ENCODE peak calls at places on chromosomes 4 and X, in ten cellular contexts. One of them, this sample, is unnamed. For H3K36me3, the result is how much of the 10 kb centered on the place peaks cover.

GRCh38 chrX:35016051-35016450 is 73.5 kb downstream of the FAM47B start:
- DNase-seq in left ventricle myocardium inferior: no peak
- DNase-seq in neuronal stem cell: no peak
- DNase-seq in thyroid gland: no peak
- DNase-seq in HepG2: no peak
- DNase-seq in thoracic aorta: no peak
- DNase-seq in mammary epithelial cell: no peak
- DNase-seq in tibial artery: no peak
- DNase-seq in iPS DF 6.9: no peak
- DNase-seq in adrenal gland: no peak
- DNase-seq in this sample: no peak

GRCh38 chr4:144461906-144462305 is 184.1 kb upstream of the HHIP start:
- DNase-seq in HepG2: no peak
- DNase-seq in iPS DF 6.9: no peak
- DNase-seq in thyroid gland: no peak
- DNase-seq in mammary epithelial cell: no peak
- DNase-seq in adrenal gland: no peak
- DNase-seq in neuronal stem cell: no peak
- DNase-seq in tibial artery: no peak
- DNase-seq in thoracic aorta: no peak
- DNase-seq in left ventricle myocardium inferior: no peak
- DNase-seq in this sample: no peak

GRCh38 chr4:5708171-5708828 is at the start of gene EVC2:
- DNase-seq in neuronal stem cell: peak
- DNase-seq in tibial artery: peak
- DNase-seq in thoracic aorta: no peak
- DNase-seq in mammary epithelial cell: peak
- DNase-seq in HepG2: no peak
- DNase-seq in iPS DF 6.9: no peak
- DNase-seq in adrenal gland: no peak
- DNase-seq in thyroid gland: peak
- DNase-seq in left ventricle myocardium inferior: peak
- DNase-seq in this sample: no peak

GRCh38 chr4:114807759-114808404 is 209.3 kb downstream of the UGT8 start:
- DNase-seq in thyroid gland: no peak
- DNase-seq in adrenal gland: no peak
- DNase-seq in HepG2: peak
- DNase-seq in left ventricle myocardium inferior: no peak
- DNase-seq in thoracic aorta: no peak
- DNase-seq in neuronal stem cell: peak
- DNase-seq in tibial artery: no peak
- DNase-seq in iPS DF 6.9: peak
- DNase-seq in mammary epithelial cell: peak
- DNase-seq in this sample: peak

GRCh38 chr4:57034571-57034970 is 55.9 kb downstream of the POLR2B start:
- DNase-seq in left ventricle myocardium inferior: no peak
- DNase-seq in iPS DF 6.9: no peak
- DNase-seq in thoracic aorta: no peak
- DNase-seq in tibial artery: no peak
- DNase-seq in neuronal stem cell: no peak
- DNase-seq in adrenal gland: no peak
- DNase-seq in thyroid gland: no peak
- DNase-seq in mammary epithelial cell: no peak
- DNase-seq in HepG2: no peak
- DNase-seq in this sample: no peak

GRCh38 chr4:118120120-118120760 is 86.0 kb downstream of the NDST3 start:
- DNase-seq in tibial artery: no peak
- DNase-seq in adrenal gland: no peak
- DNase-seq in HepG2: no peak
- DNase-seq in thoracic aorta: no peak
- DNase-seq in mammary epithelial cell: no peak
- DNase-seq in thyroid gland: no peak
- DNase-seq in left ventricle myocardium inferior: no peak
- DNase-seq in iPS DF 6.9: no peak
- DNase-seq in neuronal stem cell: no peak
- DNase-seq in this sample: no peak

GRCh38 chr4:4880492-4880891 is 21.0 kb downstream of the MSX1 start:
- DNase-seq in iPS DF 6.9: no peak
- DNase-seq in thoracic aorta: no peak
- DNase-seq in adrenal gland: no peak
- DNase-seq in neuronal stem cell: no peak
- DNase-seq in HepG2: no peak
- DNase-seq in tibial artery: no peak
- DNase-seq in mammary epithelial cell: no peak
- DNase-seq in left ventricle myocardium inferior: no peak
- DNase-seq in thyroid gland: no peak
- DNase-seq in this sample: no peak

GRCh38 chrX:134782796-134783195 is 124.5 kb upstream of the PLAC1 start:
- DNase-seq in neuronal stem cell: no peak
- DNase-seq in left ventricle myocardium inferior: no peak
- DNase-seq in iPS DF 6.9: no peak
- DNase-seq in thoracic aorta: no peak
- DNase-seq in tibial artery: no peak
- DNase-seq in HepG2: no peak
- DNase-seq in adrenal gland: no peak
- DNase-seq in mammary epithelial cell: peak
- DNase-seq in thyroid gland: no peak
- DNase-seq in this sample: no peak

GRCh38 chrX:78125148-78125547 is 14.3 kb downstream of the TAF9B start:
- DNase-seq in thyroid gland: no peak
- DNase-seq in HepG2: no peak
- DNase-seq in mammary epithelial cell: no peak
- DNase-seq in neuronal stem cell: no peak
- DNase-seq in left ventricle myocardium inferior: no peak
- DNase-seq in thoracic aorta: no peak
- DNase-seq in tibial artery: no peak
- DNase-seq in adrenal gland: no peak
- DNase-seq in iPS DF 6.9: no peak
- DNase-seq in this sample: no peak

GRCh38 chrX:78123190-78123589 is 16.3 kb downstream of the TAF9B start:
- DNase-seq in mammary epithelial cell: peak
- DNase-seq in HepG2: no peak
- DNase-seq in iPS DF 6.9: no peak
- DNase-seq in thoracic aorta: no peak
- DNase-seq in tibial artery: no peak
- DNase-seq in thyroid gland: no peak
- DNase-seq in neuronal stem cell: no peak
- DNase-seq in left ventricle myocardium inferior: no peak
- DNase-seq in adrenal gland: no peak
- DNase-seq in this sample: peak

GRCh38 chrX:78119521-78120227 is 15.6 kb downstream of the PGK1 start:
- DNase-seq in HepG2: no peak
- DNase-seq in thoracic aorta: no peak
- DNase-seq in neuronal stem cell: no peak
- DNase-seq in mammary epithelial cell: no peak
- DNase-seq in thyroid gland: no peak
- DNase-seq in left ventricle myocardium inferior: no peak
- DNase-seq in tibial artery: no peak
- DNase-seq in iPS DF 6.9: no peak
- DNase-seq in adrenal gland: no peak
- DNase-seq in this sample: no peak

GRCh38 chrX:78129714-78130113 is 9.7 kb downstream of the TAF9B start:
- DNase-seq in iPS DF 6.9: no peak
- DNase-seq in mammary epithelial cell: no peak
- DNase-seq in neuronal stem cell: no peak
- DNase-seq in thyroid gland: no peak
- DNase-seq in adrenal gland: no peak
- DNase-seq in thoracic aorta: no peak
- DNase-seq in tibial artery: no peak
- DNase-seq in HepG2: no peak
- DNase-seq in left ventricle myocardium inferior: no peak
- DNase-seq in this sample: no peak

GRCh38 chrX:78124304-78124703 is 15.1 kb downstream of the TAF9B start:
- DNase-seq in iPS DF 6.9: no peak
- DNase-seq in thyroid gland: no peak
- DNase-seq in mammary epithelial cell: no peak
- DNase-seq in neuronal stem cell: no peak
- DNase-seq in left ventricle myocardium inferior: no peak
- DNase-seq in tibial artery: no peak
- DNase-seq in HepG2: no peak
- DNase-seq in thoracic aorta: no peak
- DNase-seq in adrenal gland: no peak
- DNase-seq in this sample: no peak
- H3K36me3 ChIP-seq in iPS DF 6.9: under half
- H3K36me3 ChIP-seq in thyroid gland: under half
- H3K36me3 ChIP-seq in mammary epithelial cell: under half
- H3K36me3 ChIP-seq in neuronal stem cell: under half
- H3K36me3 ChIP-seq in left ventricle myocardium inferior: half or more
- H3K36me3 ChIP-seq in tibial artery: under half
- H3K36me3 ChIP-seq in HepG2: under half
- H3K36me3 ChIP-seq in thoracic aorta: under half
- H3K36me3 ChIP-seq in adrenal gland: half or more
- H3K36me3 ChIP-seq in this sample: half or more

GRCh38 chrX:131826572-131826971 is 196.5 kb upstream of the STK26 start:
- DNase-seq in neuronal stem cell: no peak
- DNase-seq in adrenal gland: no peak
- DNase-seq in mammary epithelial cell: no peak
- DNase-seq in thyroid gland: no peak
- DNase-seq in iPS DF 6.9: no peak
- DNase-seq in HepG2: no peak
- DNase-seq in tibial artery: no peak
- DNase-seq in left ventricle myocardium inferior: no peak
- DNase-seq in thoracic aorta: no peak
- DNase-seq in this sample: no peak

GRCh38 chrX:131827935-131828334 is 195.2 kb upstream of the STK26 start:
- DNase-seq in adrenal gland: no peak
- DNase-seq in mammary epithelial cell: no peak
- DNase-seq in left ventricle myocardium inferior: no peak
- DNase-seq in thoracic aorta: no peak
- DNase-seq in thyroid gland: no peak
- DNase-seq in HepG2: no peak
- DNase-seq in iPS DF 6.9: no peak
- DNase-seq in neuronal stem cell: peak
- DNase-seq in tibial artery: no peak
- DNase-seq in this sample: no peak

GRCh38 chrX:131828482-131828881 is 194.6 kb upstream of the STK26 start:
- DNase-seq in thyroid gland: no peak
- DNase-seq in HepG2: no peak
- DNase-seq in neuronal stem cell: no peak
- DNase-seq in thoracic aorta: no peak
- DNase-seq in left ventricle myocardium inferior: no peak
- DNase-seq in iPS DF 6.9: no peak
- DNase-seq in tibial artery: no peak
- DNase-seq in adrenal gland: no peak
- DNase-seq in mammary epithelial cell: no peak
- DNase-seq in this sample: no peak

GRCh38 chrX:131831185-131831520 is 191.9 kb upstream of the STK26 start:
- DNase-seq in HepG2: no peak
- DNase-seq in mammary epithelial cell: no peak
- DNase-seq in iPS DF 6.9: no peak
- DNase-seq in left ventricle myocardium inferior: no peak
- DNase-seq in adrenal gland: no peak
- DNase-seq in tibial artery: no peak
- DNase-seq in thoracic aorta: no peak
- DNase-seq in neuronal stem cell: no peak
- DNase-seq in thyroid gland: no peak
- DNase-seq in this sample: no peak

DNA sequence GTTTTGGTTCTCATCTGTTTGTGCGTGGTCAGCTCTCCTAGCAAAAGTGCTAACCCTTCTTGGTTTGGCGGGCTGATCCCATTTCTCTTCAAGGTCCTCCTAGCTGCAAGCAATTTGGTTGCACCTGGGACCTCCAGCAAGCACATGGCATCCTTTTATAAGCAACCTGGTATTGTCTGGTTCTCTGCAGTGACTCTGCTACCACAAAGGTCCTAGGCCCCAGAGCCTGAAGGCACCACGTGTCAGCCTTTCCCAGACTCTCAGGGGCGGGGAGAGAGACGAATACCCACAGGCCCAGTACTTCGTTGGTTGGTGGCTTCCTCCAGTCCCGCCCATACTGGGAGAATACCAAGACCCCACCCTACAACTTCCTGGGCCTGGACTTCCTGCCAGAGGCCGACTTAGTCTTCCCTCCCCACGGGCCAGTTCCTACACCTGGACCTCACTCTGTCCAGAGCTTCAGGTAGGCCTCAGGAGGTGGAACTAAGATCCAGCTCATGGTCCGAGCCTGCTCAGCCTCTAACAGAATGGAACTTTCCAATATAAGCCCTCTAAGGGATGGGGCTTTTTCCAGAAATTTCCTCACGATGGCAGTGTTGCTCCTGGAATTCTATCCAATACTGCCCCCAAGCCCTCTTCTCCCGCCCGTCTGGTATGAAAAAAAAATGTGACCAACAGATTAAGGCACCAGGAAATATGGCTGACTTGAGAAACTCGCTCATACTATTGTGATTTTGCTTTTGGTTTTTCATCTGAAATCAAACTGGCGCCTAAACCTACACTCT is 192.5 kb upstream of the STK26 start:
- DNase-seq in adrenal gland: peak
- DNase-seq in thoracic aorta: no peak
- DNase-seq in tibial artery: peak
- DNase-seq in mammary epithelial cell: peak
- DNase-seq in neuronal stem cell: peak
- DNase-seq in iPS DF 6.9: peak
- DNase-seq in left ventricle myocardium inferior: peak
- DNase-seq in thyroid gland: peak
- DNase-seq in HepG2: peak
- DNase-seq in this sample: peak
- H3K4me3 ChIP-seq in adrenal gland: no peak
- H3K4me3 ChIP-seq in thoracic aorta: peak
- H3K4me3 ChIP-seq in tibial artery: no peak
- H3K4me3 ChIP-seq in mammary epithelial cell: no peak
- H3K4me3 ChIP-seq in neuronal stem cell: peak
- H3K4me3 ChIP-seq in iPS DF 6.9: peak
- H3K4me3 ChIP-seq in left ventricle myocardium inferior: peak
- H3K4me3 ChIP-seq in thyroid gland: no peak
- H3K4me3 ChIP-seq in HepG2: peak
- H3K4me3 ChIP-seq in this sample: peak

DNA sequence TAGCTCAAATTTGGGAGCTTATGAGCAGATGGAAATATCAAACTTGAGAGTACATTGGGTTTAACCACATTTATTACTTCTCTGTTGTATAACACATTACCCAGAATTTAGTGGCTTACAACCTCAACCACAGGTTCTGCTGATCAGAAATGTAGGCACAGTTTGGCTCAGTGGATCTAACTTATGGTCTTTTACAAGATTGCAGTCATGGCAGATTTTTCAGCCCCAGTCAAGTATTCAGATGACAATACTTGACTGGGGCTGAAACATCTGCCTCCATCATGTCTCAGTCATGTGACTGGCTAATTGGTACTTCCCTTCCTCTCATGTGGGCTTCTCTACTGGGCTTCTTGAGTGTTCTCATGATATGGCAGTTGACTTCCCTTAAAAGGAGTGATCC is 44.0 kb upstream of the ADAD1 start:
- DNase-seq in HepG2: no peak
- DNase-seq in thoracic aorta: no peak
- DNase-seq in adrenal gland: no peak
- DNase-seq in iPS DF 6.9: no peak
- DNase-seq in left ventricle myocardium inferior: no peak
- DNase-seq in mammary epithelial cell: no peak
- DNase-seq in tibial artery: no peak
- DNase-seq in thyroid gland: no peak
- DNase-seq in neuronal stem cell: no peak
- DNase-seq in this sample: no peak
- H3K36me3 ChIP-seq in HepG2: under half
- H3K36me3 ChIP-seq in thoracic aorta: under half
- H3K36me3 ChIP-seq in adrenal gland: under half
- H3K36me3 ChIP-seq in iPS DF 6.9: under half
- H3K36me3 ChIP-seq in left ventricle myocardium inferior: half or more
- H3K36me3 ChIP-seq in mammary epithelial cell: under half
- H3K36me3 ChIP-seq in tibial artery: under half
- H3K36me3 ChIP-seq in thyroid gland: under half
- H3K36me3 ChIP-seq in neuronal stem cell: under half
- H3K36me3 ChIP-seq in this sample: under half

DNA sequence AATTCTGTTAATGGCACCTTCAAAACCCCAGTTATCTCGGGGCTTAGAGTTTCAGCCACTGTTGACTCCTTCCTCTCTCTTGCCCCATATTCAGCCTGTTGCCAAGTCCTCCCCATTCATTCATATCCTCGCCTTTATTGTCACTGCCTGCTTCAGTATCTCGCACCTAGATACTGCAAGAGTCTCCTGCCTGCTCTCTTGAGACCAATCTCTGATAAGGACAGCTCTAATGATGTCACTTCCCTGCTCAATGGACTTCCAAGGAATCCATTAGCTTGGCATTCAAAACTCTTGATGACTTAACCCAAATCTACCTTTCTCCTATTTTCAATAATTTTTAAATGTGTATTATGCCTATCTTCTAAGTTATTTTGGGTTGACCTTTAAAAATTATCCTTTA is 1.1 kb upstream of the UBE2A start:
- DNase-seq in tibial artery: no peak
- DNase-seq in iPS DF 6.9: no peak
- DNase-seq in adrenal gland: no peak
- DNase-seq in HepG2: no peak
- DNase-seq in thoracic aorta: no peak
- DNase-seq in mammary epithelial cell: no peak
- DNase-seq in neuronal stem cell: no peak
- DNase-seq in left ventricle myocardium inferior: no peak
- DNase-seq in thyroid gland: no peak
- DNase-seq in this sample: no peak
- H3K4me3 ChIP-seq in tibial artery: peak
- H3K4me3 ChIP-seq in iPS DF 6.9: no peak
- H3K4me3 ChIP-seq in adrenal gland: no peak
- H3K4me3 ChIP-seq in HepG2: peak
- H3K4me3 ChIP-seq in thoracic aorta: peak
- H3K4me3 ChIP-seq in mammary epithelial cell: peak
- H3K4me3 ChIP-seq in neuronal stem cell: no peak
- H3K4me3 ChIP-seq in left ventricle myocardium inferior: peak
- H3K4me3 ChIP-seq in thyroid gland: no peak
- H3K4me3 ChIP-seq in this sample: peak

This sample was measured in MG63.